ENCODE peak calls at places on chromosomes 1 and 21, in four cellular contexts. L is GM20000, X is NCI-H1417, F is aorta. N is an unnamed sample.

GRCh38 chr1:116494745-116495144 is 76.1 kb downstream of the CD58 start:
- DNase-seq in L (no peak), X (no peak), F (no peak), N (no peak)

GRCh38 chr1:209162651-209163050 is 420.9 kb upstream of the CAMK1G start:
- DNase-seq in L (no peak), X (no peak), F (no peak), N (no peak)

GRCh38 chr1:192559115-192560006 is 16.2 kb upstream of the RGS1 start:
- DNase-seq in L (peak; percentile 12), X (no peak), F (no peak), N (no peak)

GRCh38 chr1:164263540-164263939 is 295.4 kb upstream of the PBX1 start:
- DNase-seq in L (no peak), X (no peak), F (no peak), N (no peak)

GRCh38 chr1:36751525-36751924 is 268.8 kb upstream of the CSF3R start:
- DNase-seq in L (no peak), X (peak; percentile 6), F (no peak), N (no peak)

GRCh38 chr1:117093870-117094621 is 27.5 kb downstream of the TRIM45 start:
- DNase-seq in L (peak; percentile 33), X (peak; percentile 57), F (no peak), N (no peak)

GRCh38 chr1:78892251-78892650 is 114.3 kb downstream of the ADGRL4 start:
- DNase-seq in L (no peak), X (no peak), F (no peak), N (no peak)

GRCh38 chr1:41093826-41094225 is 72.3 kb upstream of the SLFNL1 start:
- DNase-seq in L (no peak), X (no peak), F (no peak), N (no peak)

GRCh38 chr1:228987736-228988506 is 252.6 kb downstream of the RHOU start:
- DNase-seq in L (no peak), X (no peak), F (no peak), N (no peak)

GRCh38 chr1:54275349-54275748 is 75.4 kb downstream of the MRPL37 start:
- DNase-seq in L (no peak), X (no peak), F (peak; percentile 92), N (peak; percentile 77)

GRCh38 chr1:27392778-27393635 is 585 bp downstream of the GPR3 start:
- DNase-seq in L (peak; percentile 40), X (peak; percentile 56), F (no peak), N (no peak)

GRCh38 chr1:67166196-67166595 is at the start of gene IL23R:
- DNase-seq in L (peak; percentile 65), X (no peak), F (no peak), N (no peak)

GRCh38 chr21:45209046-45209445 is 78.6 kb downstream of the POFUT2 start:
- DNase-seq in L (no peak), X (no peak), F (no peak), N (no peak)

GRCh38 chr21:35222021-35222420 is 172.9 kb upstream of the RUNX1 start:
- DNase-seq in L (no peak), X (no peak), F (no peak), N (no peak)

GRCh38 chr1:179178965-179179364 is 50.5 kb downstream of the ABL2 start:
- DNase-seq in L (no peak), X (no peak), F (no peak), N (no peak)

GRCh38 chr1:119988316-119989067 is 81.0 kb downstream of the NOTCH2 start:
- DNase-seq in L (no peak), X (no peak), F (no peak), N (no peak)

GRCh38 chr1:207823880-207824566 is 72.2 kb downstream of the CD46 start:
- DNase-seq in L (peak; percentile 55), X (peak; percentile 9), F (peak; percentile 92), N (peak; percentile 86)

GRCh38 chr1:30405631-30406212 is 317.7 kb downstream of the MATN1 start:
- DNase-seq in L (no peak), X (no peak), F (peak; percentile 12), N (no peak)

GRCh38 chr1:222910699-222911098 is 95.9 kb downstream of the DISP1 start:
- DNase-seq in L (no peak), X (no peak), F (no peak), N (no peak)

GRCh38 chr21:33126569-33126968 is 56.6 kb downstream of the OLIG1 start:
- DNase-seq in L (no peak), X (no peak), F (no peak), N (no peak)

GRCh38 chr1:248821101-248821500 is 4.6 kb downstream of the SH3BP5L start:
- DNase-seq in L (no peak), X (no peak), F (peak; percentile 75), N (no peak)

GRCh38 chr1:8987881-8988617 is 38.2 kb downstream of the SLC2A7 start:
- DNase-seq in L (peak; percentile 74), X (peak; percentile 51), F (peak; percentile 73), N (no peak)

GRCh38 chr1:159211331-159212136 is 6.9 kb downstream of the ACKR1 start:
- DNase-seq in L (peak; percentile 51), X (peak; percentile 52), F (no peak), N (no peak)

GRCh38 chr21:29798840-29799239 is 141.0 kb downstream of the GRIK1 start:
- DNase-seq in L (no peak), X (no peak), F (no peak), N (no peak)

GRCh38 chr21:37700641-37701202 is 215.5 kb downstream of the KCNJ6 start:
- DNase-seq in L (peak; percentile 79), X (peak; percentile 94), F (peak; percentile 53), N (peak; percentile 60)

GRCh38 chr1:41626146-41626545 is 141.7 kb upstream of the EDN2 start:
- DNase-seq in L (no peak), X (peak; percentile 61), F (no peak), N (no peak)

GRCh38 chr1:40711465-40712404 is 20.2 kb downstream of the NFYC start:
- DNase-seq in L (no peak), X (no peak), F (no peak), N (no peak)

GRCh38 chr1:173362543-173362942 is 114.6 kb upstream of the PRDX6 start:
- DNase-seq in L (no peak), X (no peak), F (no peak), N (no peak)

GRCh38 chr1:226404904-226405222 is 3.0 kb downstream of the PARP1 start:
- DNase-seq in L (no peak), X (no peak), F (no peak), N (no peak)

GRCh38 chr1:186503210-186503609 is 42.3 kb upstream of the PDC start:
- DNase-seq in L (no peak), X (no peak), F (no peak), N (no peak)

GRCh38 chr1:184792450-184792969 is 37.9 kb upstream of the EDEM3 start:
- DNase-seq in L (no peak), X (no peak), F (peak; percentile 93), N (peak; percentile 86)

GRCh38 chr1:20552728-20553571 is 577 bp downstream of the FAM43B start:
- DNase-seq in L (no peak), X (peak; percentile 40), F (no peak), N (no peak)

GRCh38 chr1:117673405-117673804 is 67.6 kb downstream of the TENT5C start:
- DNase-seq in L (no peak), X (no peak), F (no peak), N (no peak)

GRCh38 chr1:230099435-230099834 is 32.4 kb downstream of the GALNT2 start:
- DNase-seq in L (no peak), X (no peak), F (no peak), N (no peak)

GRCh38 chr1:184945678-184946412 is 28.5 kb downstream of the NIBAN1 start:
- DNase-seq in L (peak; percentile 35), X (no peak), F (no peak), N (no peak)

GRCh38 chr1:3992103-3992556 is 92.1 kb upstream of the C1orf174 start:
- DNase-seq in L (no peak), X (no peak), F (no peak), N (no peak)

GRCh38 chr1:227726924-227727599 is 8.0 kb downstream of the JMJD4 start:
- DNase-seq in L (no peak), X (no peak), F (no peak), N (no peak)

GRCh38 chr21:44086636-44087425 is 20.4 kb upstream of the PWP2 start:
- DNase-seq in L (no peak), X (no peak), F (no peak), N (no peak)

GRCh38 chr1:201362906-201363305 is 14.6 kb downstream of the TNNT2 start:
- DNase-seq in L (no peak), X (no peak), F (peak; percentile 12), N (peak; percentile 31)

GRCh38 chr1:97489834-97490233 is 431.0 kb downstream of the DPYD start:
- DNase-seq in L (no peak), X (no peak), F (no peak), N (no peak)